ENCODE peak calls at places on chromosomes 2 and 18, in four cellular contexts. P is H9, V is mesendoderm, K is H1. C is an unnamed sample.

GRCh38 chr2:170155723-170156253 is 22.2 kb upstream of the MYO3B start:
- DNase-seq in K (no peak), P (no peak), V (peak), C (no peak)

GRCh38 chr2:167842047-167842446 is 405.3 kb downstream of the STK39 start:
- DNase-seq in K (no peak), P (no peak), V (no peak), C (no peak)

GRCh38 chr2:225196579-225196978 is 154.3 kb upstream of the DOCK10 start:
- DNase-seq in P (no peak), K (no peak), V (no peak), C (peak)

GRCh38 chr18:13397504-13398163 is 179.1 kb downstream of the LDLRAD4 start:
- DNase-seq in P (no peak), V (no peak), K (no peak), C (no peak)

GRCh38 chr2:181660181-181660580 is 3.3 kb upstream of the CERKL start:
- DNase-seq in K (no peak), V (no peak), P (no peak), C (no peak)

GRCh38 chr2:953975-954686 is 3.5 kb downstream of the SNTG2 start:
- DNase-seq in K (no peak), P (no peak), V (no peak), C (peak)

GRCh38 chr2:10915236-10915635 is 3.5 kb downstream of the KCNF1 start:
- DNase-seq in V (no peak), K (no peak), P (peak), C (no peak)

GRCh38 chr2:65024149-65024829 is 31.9 kb upstream of the CEP68 start:
- DNase-seq in K (no peak), P (no peak), V (peak), C (peak)

GRCh38 chr2:233119123-233119522 is 59.0 kb downstream of the INPP5D start:
- DNase-seq in K (no peak), P (no peak), V (no peak), C (no peak)

GRCh38 chr18:59096098-59096779 is 43.4 kb upstream of the SEC11C start:
- DNase-seq in V (peak), K (peak), P (peak), C (no peak)

GRCh38 chr2:241584446-241584845 is 25.9 kb downstream of the BOK start:
- DNase-seq in V (peak), K (no peak), P (no peak), C (peak)

GRCh38 chr2:63837036-63837594 is 4.6 kb upstream of the UGP2 start:
- DNase-seq in P (no peak), K (no peak), V (no peak), C (no peak)

GRCh38 chr2:62474173-62474572 is 31.8 kb downstream of the TMEM17 start:
- DNase-seq in K (no peak), V (no peak), P (no peak), C (no peak)

GRCh38 chr2:9327873-9328352 is 95.4 kb downstream of the ITGB1BP1 start:
- DNase-seq in K (no peak), V (no peak), P (no peak), C (peak)

GRCh38 chr18:13611058-13611615 is 115.2 kb downstream of the FAM210A start:
- DNase-seq in K (no peak), V (peak), P (peak), C (peak)

GRCh38 chr2:79223539-79223938 is 64.0 kb upstream of the REG3A start:
- DNase-seq in P (no peak), K (no peak), V (no peak), C (no peak)

GRCh38 chr2:60534034-60534393 is 19.4 kb downstream of the BCL11A start:
- DNase-seq in V (peak), P (no peak), K (no peak), C (no peak)

GRCh38 chr2:132916219-132916618 is 246.2 kb upstream of the LYPD1 start:
- DNase-seq in V (no peak), P (no peak), K (no peak), C (no peak)

GRCh38 chr18:62206593-62206992 is 19.5 kb downstream of the RELCH start:
- DNase-seq in V (no peak), K (no peak), P (no peak), C (no peak)

GRCh38 chr2:10762651-10763460 is 41.4 kb downstream of the ATP6V1C2 start:
- DNase-seq in K (no peak), P (no peak), V (no peak), C (peak)

GRCh38 chr2:77566582-77566981 is 44.4 kb upstream of the LRRTM4 start:
- DNase-seq in P (no peak), V (peak), K (no peak), C (no peak)

GRCh38 chr18:48300463-48300961 is 108.7 kb downstream of the ZBTB7C start:
- DNase-seq in V (peak), K (no peak), P (peak), C (no peak)

GRCh38 chr2:33190393-33190937 is 243.7 kb downstream of the LTBP1 start:
- DNase-seq in K (no peak), V (peak), P (no peak), C (peak)

GRCh38 chr2:23249348-23249747 is 135.6 kb upstream of the KLHL29 start:
- DNase-seq in V (no peak), K (no peak), P (no peak), C (no peak)

GRCh38 chr2:208379192-208379591 is 27.4 kb upstream of the PTH2R start:
- DNase-seq in V (no peak), P (no peak), K (no peak), C (no peak)

GRCh38 chr2:237983922-237984321 is 17.1 kb downstream of the UBE2F start:
- DNase-seq in P (no peak), K (no peak), V (no peak), C (no peak)

GRCh38 chr2:69493268-69493667 is 56.0 kb upstream of the NFU1 start:
- DNase-seq in P (peak), V (peak), K (no peak), C (no peak)

GRCh38 chr2:110744429-110744828 is 12.1 kb downstream of the ACOXL start:
- DNase-seq in K (no peak), P (no peak), V (no peak), C (no peak)

GRCh38 chr2:146624429-146624828 is 1220.4 kb upstream of the ACVR2A start:
- DNase-seq in K (no peak), P (no peak), V (no peak), C (no peak)

GRCh38 chr18:12679183-12679786 is 21.4 kb upstream of the SPIRE1 start:
- DNase-seq in K (no peak), P (no peak), V (peak), C (peak)

GRCh38 chr2:109355192-109355843 is 226.3 kb downstream of the SH3RF3 start:
- DNase-seq in K (no peak), V (no peak), P (peak), C (no peak)

GRCh38 chr2:67846341-67847070 is 216.3 kb downstream of the C1D start:
- DNase-seq in V (peak), K (peak), P (peak), C (peak)

GRCh38 chr2:23523651-23524260 is 138.8 kb downstream of the KLHL29 start:
- DNase-seq in P (no peak), K (no peak), V (no peak), C (peak)

GRCh38 chr2:240903191-240904060 is 2.7 kb upstream of the CROCC2 start:
- DNase-seq in K (no peak), V (no peak), P (no peak), C (no peak)

GRCh38 chr2:141887363-141887762 is 243.5 kb downstream of the LRP1B start:
- DNase-seq in V (no peak), K (no peak), P (no peak), C (no peak)
- H3K56ac ChIP-seq in V (no peak), K (no peak), P (no peak), C (no peak)

GRCh38 chr18:63936932-63937393 is 12.1 kb upstream of the HMSD start:
- DNase-seq in V (peak), K (no peak), P (no peak), C (no peak)
- H3K56ac ChIP-seq in V (peak), K (no peak), P (no peak), C (no peak)

GRCh38 chr2:52936029-52936428 is 831.6 kb upstream of the CHAC2 start:
- DNase-seq in V (no peak), K (no peak), P (no peak), C (peak)
- H3K56ac ChIP-seq in V (no peak), K (no peak), P (no peak), C (no peak)

GRCh38 chr2:28233070-28233718 is 159.5 kb upstream of the FOSL2 start:
- DNase-seq in P (no peak), K (no peak), V (no peak), C (peak)
- H3K56ac ChIP-seq in P (no peak), K (no peak), V (no peak), C (no peak)

GRCh38 chr2:127877136-127877535 is 8.6 kb downstream of the AMMECR1L start:
- DNase-seq in P (no peak), K (no peak), V (no peak), C (no peak)
- H3K56ac ChIP-seq in P (no peak), K (no peak), V (no peak), C (no peak)

GRCh38 chr2:216992056-216992455 is 132.2 kb upstream of the TNP1 start:
- DNase-seq in P (no peak), V (no peak), K (no peak), C (no peak)
- H3K56ac ChIP-seq in P (no peak), V (no peak), K (no peak), C (no peak)

GRCh38 chr2:236179653-236180500 is 11.7 kb upstream of the GBX2 start:
- DNase-seq in V (peak), K (no peak), P (no peak), C (peak)

GRCh38 chr2:236177967-236178909 is 10.1 kb upstream of the GBX2 start:
- DNase-seq in K (no peak), V (peak), P (peak), C (peak)

GRCh38 chr2:236180501-236180816 is 12.3 kb upstream of the GBX2 start:
- DNase-seq in K (no peak), V (peak), P (no peak), C (no peak)

GRCh38 chr2:236177604-236177966 is 9.4 kb upstream of the GBX2 start:
- DNase-seq in P (peak), V (peak), K (no peak), C (peak)

GRCh38 chr2:236178921-236179652 is 10.9 kb upstream of the GBX2 start:
- DNase-seq in K (no peak), V (peak), P (peak), C (no peak)
- H3K56ac ChIP-seq in K (no peak), V (peak), P (no peak), C (no peak)

GRCh38 chr2:229032596-229033234 is 238.4 kb downstream of the PID1 start:
- DNase-seq in P (no peak), K (no peak), V (no peak), C (no peak)

GRCh38 chr2:229033816-229034215 is 237.3 kb downstream of the PID1 start:
- DNase-seq in P (no peak), V (no peak), K (no peak), C (no peak)
- H3K56ac ChIP-seq in P (no peak), V (no peak), K (no peak), C (no peak)

C was measured in IMR-90.